ENCODE peak calls at places on chromosomes 7 and 10, in five cellular contexts. C is SHP77; N is endothelial cell; I is stimulated activated CD8-positive, alpha-beta memory T cell treated with anti-CD3 and anti-CD28 coated beads, Interleukin-15, amount 100 ng/mL, for 24 hours; E is SJSA1. B is an unnamed sample.

GRCh38 chr7:97075928-97076327 is 41.6 kb upstream of the SDHAF3 start:
- DNase-seq in I (no peak), N (no peak), E (no peak), C (no peak), B (no peak)

GRCh38 chr10:22148956-22149355 is 68.9 kb downstream of the EBLN1 start:
- DNase-seq in I (no peak), E (no peak), N (no peak), C (no peak), B (no peak)

GRCh38 chr10:111087331-111087756 is 10.5 kb downstream of the ADRA2A start:
- DNase-seq in C (no peak), I (no peak), N (no peak), E (no peak), B (no peak)

GRCh38 chr7:53743697-53744096 is 708.3 kb downstream of the POM121L12 start:
- DNase-seq in N (no peak), I (no peak), C (no peak), E (no peak), B (no peak)

GRCh38 chr7:152894295-152895170 is 135.0 kb downstream of the ACTR3B start:
- DNase-seq in C (no peak), N (peak; percentile 72), E (no peak), I (peak; percentile 14), B (no peak)

GRCh38 chr7:17367502-17367901 is 69.0 kb downstream of the AHR start:
- DNase-seq in I (no peak), E (no peak), C (no peak), N (no peak), B (no peak)

GRCh38 chr10:44752451-44753441 is 158.4 kb upstream of the TMEM72 start:
- DNase-seq in I (no peak), N (no peak), E (peak; percentile 62), C (peak; percentile 48), B (peak; percentile 58)

GRCh38 chr10:1380075-1380793 is 324.0 kb downstream of the WDR37 start:
- DNase-seq in N (peak; percentile 1), I (no peak), E (peak; percentile 19), C (no peak), B (no peak)

GRCh38 chr10:69801434-69802315 is at the start of gene COL13A1:
- DNase-seq in N (peak; percentile 48), C (no peak), I (no peak), E (peak; percentile 90), B (peak; percentile 45)

GRCh38 chr10:103120977-103121735 is 71.9 kb downstream of the NT5C2 start:
- DNase-seq in I (no peak), N (no peak), E (no peak), C (no peak), B (no peak)

GRCh38 chr7:3154881-3155494 is 111.3 kb upstream of the CARD11 start:
- DNase-seq in I (no peak), C (peak; percentile 51), N (peak; percentile 50), E (no peak), B (no peak)

B was measured in amniotic stem cell.